ENCODE peak calls at places on chromosomes 16 and 17, in four cellular contexts. A is heart left ventricle; M is stimulated activated CD4-positive, alpha-beta T cell treated with anti-CD3 and anti-CD28 coated beads, Interleukin-1b, Interleukin-23, amount 100 ng/mL, for 4 hours; H is HCEC 1CT. O is an unnamed sample.

GRCh38 chr17:76530489-76530814 is 7.1 kb downstream of the CYGB start:
- DNase-seq in A (no peak), M (no peak), H (no peak), O (no peak)

GRCh38 chr17:47423406-47424295 is 99.9 kb downstream of the EFCAB13 start:
- DNase-seq in A (peak; percentile 54), M (peak; percentile 6), H (no peak), O (no peak)

GRCh38 chr17:59493867-59494266 is 71.5 kb upstream of the DHX40 start:
- DNase-seq in A (no peak), M (no peak), H (no peak), O (no peak)

GRCh38 chr17:35438433-35438832 is 6.1 kb upstream of the SLFN12 start:
- DNase-seq in A (no peak), M (no peak), H (no peak), O (no peak)

GRCh38 chr17:74369221-74369620 is 1.9 kb downstream of the GPR142 start:
- DNase-seq in A (no peak), M (peak; percentile 60), H (no peak), O (no peak)

GRCh38 chr17:78242024-78242742 is 10.8 kb downstream of the TMEM235 start:
- DNase-seq in A (no peak), M (no peak), H (no peak), O (peak; percentile 72)

GRCh38 chr16:52912565-52913173 is 140.0 kb downstream of the CHD9NB start:
- DNase-seq in A (no peak), M (no peak), H (no peak), O (peak; percentile 47)

GRCh38 chr16:84611041-84611440 is 6.8 kb downstream of the COTL1 start:
- DNase-seq in A (no peak), M (no peak), H (no peak), O (no peak)

GRCh38 chr17:74210191-74211140 is 2.9 kb upstream of the TTYH2 start:
- DNase-seq in A (peak; percentile 79), M (peak; percentile 70), H (peak; percentile 53), O (peak; percentile 79)

GRCh38 chr17:61411944-61412859 is 12.6 kb downstream of the TBX2 start:
- DNase-seq in A (peak; percentile 93), M (peak; percentile 76), H (peak; percentile 79), O (peak; percentile 59)

GRCh38 chr17:57810740-57811632 is 38.9 kb downstream of the MRPS23 start:
- DNase-seq in A (peak; percentile 81), M (no peak), H (no peak), O (peak; percentile 63)

GRCh38 chr17:19448341-19449268 is 37.6 kb downstream of the RNF112 start:
- DNase-seq in A (no peak), M (no peak), H (peak; percentile 97), O (peak; percentile 67)

GRCh38 chr17:44198721-44199552 is 747 bp downstream of the ATXN7L3 start:
- DNase-seq in A (peak; percentile 88), M (peak; percentile 59), H (peak; percentile 46), O (peak; percentile 28)

GRCh38 chr16:19885456-19886060 is 910 bp upstream of the GPRC5B start:
- DNase-seq in A (no peak), M (peak; percentile 8), H (no peak), O (no peak)

GRCh38 chr17:72900542-72900941 is 191.9 kb downstream of the SLC39A11 start:
- DNase-seq in A (no peak), M (no peak), H (no peak), O (no peak)

GRCh38 chr16:49281843-49282642 is 405 bp upstream of the CBLN1 start:
- DNase-seq in A (peak; percentile 92), M (peak; percentile 46), H (no peak), O (no peak)

GRCh38 chr17:2190014-2190413 is 113.6 kb downstream of the SMG6 start:
- DNase-seq in A (no peak), M (no peak), H (peak; percentile 32), O (peak; percentile 74)

GRCh38 chr16:31094088-31094423 is 541 bp downstream of the VKORC1 start:
- DNase-seq in A (no peak), M (no peak), H (no peak), O (no peak)

GRCh38 chr16:1481906-1482835 is 6.6 kb downstream of the PTX4 start:
- DNase-seq in A (no peak), M (no peak), H (peak; percentile 50), O (peak; percentile 84)

GRCh38 chr17:38660097-38661026 is 14.4 kb downstream of the EPOP start:
- DNase-seq in A (no peak), M (no peak), H (no peak), O (peak; percentile 13)

GRCh38 chr17:83087788-83088360 is 8.5 kb downstream of the METRNL start:
- DNase-seq in A (no peak), M (no peak), H (no peak), O (no peak)